ENCODE peak calls at places on chromosomes 6 and 20, in nine cellular contexts. R is GM23338, E is lower leg skin, O is progenitor cell of endocrine pancreas, P is foreskin fibroblast, H is H9, L is AG09309, G is nephron progenitor cell, V is lung. Z is an unnamed sample.

GRCh38 chr6:79525272-79526100 is 11.7 kb downstream of the LCA5 start:
- DNase-seq in R (peak), E (no peak), O (no peak), P (no peak), H (peak), L (no peak), G (peak), V (no peak), Z (no peak)

GRCh38 chr20:50519036-50519780 is 9.0 kb downstream of the PTPN1 start:
- DNase-seq in R (no peak), E (no peak), O (no peak), P (no peak), H (no peak), L (no peak), G (no peak), V (no peak), Z (peak)

GRCh38 chr6:145729887-145730286 is 5.4 kb downstream of the EPM2A start:
- DNase-seq in R (no peak), E (no peak), O (no peak), P (no peak), H (no peak), L (no peak), G (no peak), V (no peak), Z (no peak)

GRCh38 chr6:20906938-20907337 is 372.7 kb downstream of the CDKAL1 start:
- DNase-seq in R (no peak), E (no peak), O (no peak), P (peak), H (no peak), L (peak), G (no peak), V (no peak), Z (no peak)

GRCh38 chr20:48440916-48441315 is 386.9 kb downstream of the PREX1 start:
- DNase-seq in R (no peak), E (no peak), O (no peak), P (no peak), H (no peak), L (no peak), G (no peak), V (no peak), Z (no peak)

GRCh38 chr20:45974896-45975565 is 3.0 kb upstream of the ZNF335 start:
- DNase-seq in R (no peak), E (no peak), O (no peak), P (no peak), H (no peak), L (no peak), G (no peak), V (no peak), Z (no peak)

GRCh38 chr6:45479834-45480696 is 102.3 kb upstream of the SUPT3H start:
- DNase-seq in R (no peak), E (no peak), O (no peak), P (peak), H (no peak), L (peak), G (no peak), V (no peak), Z (no peak)

GRCh38 chr6:89483111-89483720 is 50.3 kb downstream of the ANKRD6 start:
- DNase-seq in R (peak), E (no peak), O (no peak), P (no peak), H (peak), L (no peak), G (no peak), V (peak), Z (no peak)

GRCh38 chr6:46865221-46865620 is 56.5 kb downstream of the ADGRF5 start:
- DNase-seq in R (no peak), E (no peak), O (no peak), P (no peak), H (no peak), L (no peak), G (no peak), V (no peak), Z (no peak)

GRCh38 chr6:104527761-104528415 is 331.8 kb downstream of the HACE1 start:
- DNase-seq in R (peak), E (no peak), O (no peak), P (no peak), H (peak), L (no peak), G (peak), V (no peak), Z (peak)

GRCh38 chr6:134589512-134589911 is 271.6 kb upstream of the SGK1 start:
- DNase-seq in R (peak), E (peak), O (no peak), P (peak), H (peak), L (peak), G (no peak), V (no peak), Z (no peak)

GRCh38 chr6:142945071-142945445 is at the start of gene HIVEP2:
- DNase-seq in R (peak), E (peak), O (peak), P (peak), H (peak), L (no peak), G (peak), V (peak), Z (peak)

GRCh38 chr6:68575765-68576439 is 59.2 kb upstream of the ADGRB3 start:
- DNase-seq in R (peak), E (no peak), O (peak), P (peak), H (peak), L (no peak), G (peak), V (no peak), Z (no peak)

GRCh38 chr20:22001886-22002285 is 296.4 kb downstream of the PAX1 start:
- DNase-seq in R (no peak), E (no peak), O (no peak), P (no peak), H (no peak), L (no peak), G (no peak), V (no peak), Z (no peak)

GRCh38 chr6:143792402-143793339 is 50.5 kb upstream of the LTV1 start:
- DNase-seq in R (no peak), E (no peak), O (no peak), P (no peak), H (no peak), L (no peak), G (no peak), V (no peak), Z (no peak)

GRCh38 chr6:5950448-5950847 is 56.3 kb downstream of the NRN1 start:
- DNase-seq in R (peak), E (no peak), O (no peak), P (no peak), H (peak), L (no peak), G (peak), V (no peak), Z (no peak)

DNA sequence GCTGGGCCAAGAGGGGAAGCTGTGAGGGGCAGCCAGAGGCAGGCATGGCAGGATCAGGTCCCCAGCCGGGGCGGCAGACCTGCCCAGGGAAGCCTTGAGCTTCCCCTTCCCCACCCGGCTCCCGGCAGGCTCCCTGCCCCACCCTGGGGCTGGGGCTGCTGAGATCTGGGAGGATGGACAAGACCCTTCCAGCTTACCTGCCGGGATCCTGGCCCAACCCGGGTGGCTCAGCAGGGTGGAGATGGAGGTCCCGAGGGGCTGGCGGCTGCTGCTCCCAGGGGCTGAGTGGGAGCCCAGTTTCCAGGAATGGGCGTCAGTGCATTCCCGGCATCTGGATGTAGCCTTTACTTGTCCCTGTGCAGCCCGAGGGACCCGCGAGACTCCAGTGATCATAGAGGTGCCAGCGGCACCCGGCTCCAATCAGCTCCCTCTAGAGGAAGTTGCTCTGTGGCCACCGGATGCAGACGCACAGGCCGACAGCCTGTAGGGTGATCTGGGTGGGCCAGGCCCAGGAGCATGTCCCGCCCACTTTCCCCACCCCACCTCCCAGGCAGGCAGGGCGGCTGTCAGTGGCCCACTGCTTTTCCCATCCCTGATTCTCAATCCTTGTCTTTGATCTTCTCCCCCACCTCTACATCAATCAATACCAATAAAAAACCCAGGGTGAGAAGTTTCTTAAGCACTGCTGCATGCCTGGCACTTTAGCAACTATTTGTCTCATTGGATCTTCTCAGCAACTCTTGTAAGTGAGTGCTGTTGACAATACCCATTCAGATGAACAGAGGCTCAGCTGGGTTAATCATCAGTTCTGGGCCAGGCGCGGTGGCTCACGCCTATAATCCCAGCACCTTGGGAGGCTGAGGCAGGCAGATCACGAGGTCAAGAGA is at the start of gene BAK1:
- DNase-seq in R (peak), E (peak), O (peak), P (peak), H (peak), L (peak), G (peak), V (peak), Z (peak)
- TF ChIP-seq CTCF in R (peak), E (no peak), O (peak), P (peak), H (peak), L (peak), G (no peak), V (peak), Z (peak)

GRCh38 chr6:38443750-38444149 is 196.0 kb downstream of the BTBD9 start:
- DNase-seq in R (no peak), E (no peak), O (no peak), P (no peak), H (no peak), L (no peak), G (no peak), V (no peak), Z (no peak)

GRCh38 chr6:38450717-38451116 is 189.0 kb downstream of the BTBD9 start:
- DNase-seq in R (no peak), E (no peak), O (no peak), P (no peak), H (no peak), L (no peak), G (no peak), V (no peak), Z (no peak)

GRCh38 chr6:38445912-38446311 is 193.8 kb downstream of the BTBD9 start:
- DNase-seq in R (no peak), E (no peak), O (no peak), P (no peak), H (no peak), L (no peak), G (no peak), V (no peak), Z (no peak)

GRCh38 chr6:38443341-38443740 is 196.4 kb downstream of the BTBD9 start:
- DNase-seq in R (no peak), E (no peak), O (no peak), P (no peak), H (no peak), L (no peak), G (no peak), V (no peak), Z (no peak)

DNA sequence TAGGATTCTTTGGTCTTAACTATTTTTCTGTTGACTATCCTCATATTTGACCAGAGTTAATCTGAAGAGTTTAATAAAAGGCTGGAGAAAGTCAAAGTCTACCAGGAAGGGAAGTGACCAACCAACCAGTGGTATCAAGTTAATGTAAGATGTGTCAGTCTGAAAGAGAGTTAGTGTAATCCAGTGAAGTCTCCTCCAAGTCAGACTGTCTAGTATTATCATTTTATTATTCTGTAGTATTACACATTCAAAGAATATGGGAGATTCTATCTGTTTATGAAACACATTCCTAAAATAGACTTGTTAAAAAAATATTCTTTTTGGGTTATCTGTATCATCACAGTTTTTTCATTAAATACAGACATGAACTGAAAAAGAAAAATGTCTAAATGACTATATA is 194.4 kb downstream of the BTBD9 start:
- DNase-seq in R (no peak), E (no peak), O (no peak), P (no peak), H (no peak), L (no peak), G (no peak), V (no peak), Z (no peak)
- TF ChIP-seq CTCF in R (no peak), E (no peak), O (no peak), P (no peak), H (no peak), L (no peak), G (no peak), V (no peak), Z (no peak)

GRCh38 chr20:3250091-3250504 is 11.1 kb upstream of the SLC4A11 start:
- DNase-seq in R (peak), E (no peak), O (no peak), P (no peak), H (peak), L (no peak), G (peak), V (no peak), Z (no peak)
- TF ChIP-seq CTCF in R (peak), E (no peak), O (peak), P (no peak), H (peak), L (peak), G (peak), V (no peak), Z (no peak)

DNA sequence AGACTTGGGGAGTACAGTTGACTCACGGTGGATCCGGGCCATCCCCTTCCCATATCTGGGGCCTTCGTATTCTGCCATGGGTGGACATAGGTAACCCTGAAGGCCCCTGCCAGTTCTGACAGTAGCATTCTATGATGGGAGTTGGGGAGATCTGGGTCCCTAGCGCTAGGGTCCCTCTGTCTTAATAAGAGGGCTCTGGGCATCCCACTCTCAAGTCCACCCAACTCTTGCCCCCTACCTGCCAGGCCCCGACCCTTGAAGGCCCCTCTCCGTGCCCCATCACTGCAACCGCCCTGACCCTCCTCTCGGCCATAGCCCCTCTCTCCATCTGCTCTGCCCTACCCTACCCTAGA is 6.5 kb upstream of the CAPN11 start:
- DNase-seq in R (no peak), E (no peak), O (no peak), P (no peak), H (no peak), L (no peak), G (no peak), V (no peak), Z (no peak)
- TF ChIP-seq CTCF in R (no peak), E (no peak), O (no peak), P (no peak), H (no peak), L (no peak), G (no peak), V (no peak), Z (no peak)

GRCh38 chr20:41082306-41082705 is 53.7 kb downstream of the TOP1 start:
- DNase-seq in R (no peak), E (no peak), O (no peak), P (no peak), H (no peak), L (no peak), G (no peak), V (no peak), Z (no peak)
- TF ChIP-seq CTCF in R (no peak), E (no peak), O (no peak), P (no peak), H (no peak), L (no peak), G (no peak), V (no peak), Z (no peak)

GRCh38 chr6:85685713-85686112 is 43.0 kb upstream of the SYNCRIP start:
- DNase-seq in R (no peak), E (no peak), O (no peak), P (no peak), H (no peak), L (no peak), G (no peak), V (no peak), Z (no peak)

GRCh38 chr6:85684125-85684808 is 41.6 kb upstream of the SYNCRIP start:
- DNase-seq in R (no peak), E (no peak), O (no peak), P (no peak), H (no peak), L (no peak), G (no peak), V (no peak), Z (no peak)

GRCh38 chr6:85679445-85680123 is 36.9 kb upstream of the SYNCRIP start:
- DNase-seq in R (no peak), E (no peak), O (no peak), P (no peak), H (no peak), L (no peak), G (no peak), V (no peak), Z (no peak)

GRCh38 chr6:85680388-85680787 is 37.7 kb upstream of the SYNCRIP start:
- DNase-seq in R (no peak), E (no peak), O (no peak), P (no peak), H (no peak), L (no peak), G (no peak), V (no peak), Z (no peak)

DNA sequence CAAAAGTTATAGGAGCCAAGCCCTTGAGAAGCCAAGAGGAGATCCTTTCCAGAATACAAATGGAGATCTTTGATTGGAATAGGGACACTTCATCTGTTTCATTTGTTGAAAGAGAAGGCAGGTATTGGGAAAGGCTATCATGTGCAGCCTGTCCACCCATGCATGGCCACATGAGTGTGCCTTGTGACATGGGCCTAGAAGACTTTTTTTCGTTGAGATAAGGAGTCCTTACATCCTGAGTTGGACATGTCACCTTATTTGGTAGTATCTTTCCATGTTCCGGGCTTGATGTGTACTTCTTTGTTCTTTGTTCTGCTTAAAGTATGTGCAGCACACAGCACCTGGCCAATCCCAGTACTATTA is 42.1 kb upstream of the SYNCRIP start:
- DNase-seq in R (no peak), E (no peak), O (no peak), P (no peak), H (no peak), L (no peak), G (no peak), V (no peak), Z (no peak)
- TF ChIP-seq CTCF in R (no peak), E (no peak), O (no peak), P (no peak), H (no peak), L (no peak), G (no peak), V (no peak), Z (no peak)

GRCh38 chr6:137472738-137473137 is 21.5 kb downstream of the OLIG3 start:
- DNase-seq in R (no peak), E (no peak), O (no peak), P (no peak), H (no peak), L (no peak), G (no peak), V (no peak), Z (no peak)

GRCh38 chr6:137471951-137472350 is 22.2 kb downstream of the OLIG3 start:
- DNase-seq in R (no peak), E (no peak), O (no peak), P (no peak), H (no peak), L (no peak), G (no peak), V (no peak), Z (no peak)

GRCh38 chr6:137473651-137474050 is 20.5 kb downstream of the OLIG3 start:
- DNase-seq in R (no peak), E (no peak), O (no peak), P (no peak), H (no peak), L (no peak), G (no peak), V (no peak), Z (no peak)

GRCh38 chr6:137471497-137471896 is 22.7 kb downstream of the OLIG3 start:
- DNase-seq in R (no peak), E (no peak), O (no peak), P (no peak), H (no peak), L (no peak), G (no peak), V (no peak), Z (no peak)

GRCh38 chr6:137475103-137475502 is 19.1 kb downstream of the OLIG3 start:
- DNase-seq in R (peak), E (no peak), O (no peak), P (no peak), H (no peak), L (no peak), G (no peak), V (no peak), Z (no peak)
- TF ChIP-seq CTCF in R (peak), E (no peak), O (peak), P (no peak), H (peak), L (peak), G (no peak), V (no peak), Z (no peak)

GRCh38 chr6:164040994-164041393 is 626.5 kb downstream of the QKI start:
- DNase-seq in R (no peak), E (no peak), O (no peak), P (no peak), H (no peak), L (no peak), G (no peak), V (no peak), Z (no peak)
- TF ChIP-seq CTCF in R (no peak), E (no peak), O (no peak), P (no peak), H (no peak), L (no peak), G (no peak), V (no peak), Z (no peak)

GRCh38 chr6:42200035-42200434 is 5.3 kb upstream of the GUCA1B start:
- DNase-seq in R (no peak), E (no peak), O (no peak), P (peak), H (no peak), L (peak), G (no peak), V (no peak), Z (no peak)

GRCh38 chr6:42203217-42203616 is 8.5 kb upstream of the GUCA1B start:
- DNase-seq in R (no peak), E (no peak), O (no peak), P (no peak), H (no peak), L (no peak), G (no peak), V (no peak), Z (no peak)

GRCh38 chr6:42201382-42201781 is 6.6 kb upstream of the GUCA1B start:
- DNase-seq in R (no peak), E (no peak), O (no peak), P (no peak), H (no peak), L (no peak), G (no peak), V (no peak), Z (no peak)

GRCh38 chr6:42199106-42199981 is 4.6 kb upstream of the GUCA1B start:
- DNase-seq in R (no peak), E (no peak), O (no peak), P (peak), H (no peak), L (no peak), G (no peak), V (no peak), Z (no peak)

DNA sequence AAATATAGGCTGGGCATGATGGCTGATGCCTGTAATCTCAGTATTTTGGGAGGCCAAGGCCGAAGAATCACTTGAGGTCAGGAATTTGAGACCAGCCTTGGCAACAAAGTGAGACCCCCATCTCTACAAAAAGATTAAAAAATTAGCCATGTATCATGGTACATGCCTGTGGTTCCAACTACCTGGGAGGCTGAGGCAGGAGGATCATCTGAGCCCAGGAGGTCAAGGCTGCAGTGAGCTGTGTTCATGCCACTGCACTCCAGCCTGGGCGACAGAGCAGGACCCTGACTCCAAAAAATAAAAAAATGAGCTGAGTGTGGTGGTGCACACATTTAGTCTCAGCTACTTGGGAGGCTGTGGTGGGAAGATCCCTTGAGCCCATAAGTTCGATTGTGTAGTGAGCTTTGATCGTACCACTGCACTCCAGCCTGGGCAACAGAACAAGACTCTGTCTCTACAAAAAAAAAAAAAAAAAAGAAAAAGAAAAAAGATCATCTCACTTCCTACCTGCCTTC is 10.1 kb upstream of the GUCA1B start:
- DNase-seq in R (no peak), E (no peak), O (no peak), P (no peak), H (no peak), L (no peak), G (no peak), V (no peak), Z (no peak)
- TF ChIP-seq CTCF in R (no peak), E (no peak), O (no peak), P (no peak), H (no peak), L (no peak), G (no peak), V (no peak), Z (no peak)

Z was measured in transverse colon.